ENCODE peak calls at places on chromosomes 4 and X, in five cellular contexts. One of them, this sample, is unnamed.

GRCh38 chr4:25892796-25893195 is 21.2 kb upstream of the SMIM20 start:
- DNase-seq in sigmoid colon: no peak
- DNase-seq in suprapubic skin: no peak
- DNase-seq in MG63: no peak
- DNase-seq in CD4-positive, CD25-positive, alpha-beta regulatory T cell: no peak
- DNase-seq in this sample: no peak

GRCh38 chr4:139017861-139018260 is 2.3 kb downstream of the NOCT start:
- DNase-seq in sigmoid colon: no peak
- DNase-seq in suprapubic skin: no peak
- DNase-seq in MG63: no peak
- DNase-seq in CD4-positive, CD25-positive, alpha-beta regulatory T cell: no peak
- DNase-seq in this sample: no peak

GRCh38 chr4:7448036-7448435 is 13.3 kb upstream of the PSAPL1 start:
- DNase-seq in sigmoid colon: no peak
- DNase-seq in suprapubic skin: no peak
- DNase-seq in MG63: no peak
- DNase-seq in CD4-positive, CD25-positive, alpha-beta regulatory T cell: no peak
- DNase-seq in this sample: no peak

GRCh38 chr4:149371021-149371420 is 444.6 kb downstream of the IQCM start:
- DNase-seq in sigmoid colon: no peak
- DNase-seq in suprapubic skin: no peak
- DNase-seq in MG63: peak; percentile 2
- DNase-seq in CD4-positive, CD25-positive, alpha-beta regulatory T cell: peak; percentile 4
- DNase-seq in this sample: peak; percentile 23

GRCh38 chrX:134013092-134013497 is 27.7 kb upstream of the GPC3 start:
- DNase-seq in sigmoid colon: no peak
- DNase-seq in suprapubic skin: no peak
- DNase-seq in MG63: peak; percentile 15
- DNase-seq in CD4-positive, CD25-positive, alpha-beta regulatory T cell: no peak
- DNase-seq in this sample: no peak

GRCh38 chr4:78784255-78784654 is 8.1 kb downstream of the BMP2K start:
- DNase-seq in sigmoid colon: no peak
- DNase-seq in suprapubic skin: no peak
- DNase-seq in MG63: no peak
- DNase-seq in CD4-positive, CD25-positive, alpha-beta regulatory T cell: no peak
- DNase-seq in this sample: peak; percentile 65

GRCh38 chrX:119503484-119503861 is 35.2 kb downstream of the SLC25A5 start:
- DNase-seq in sigmoid colon: peak; percentile 56
- DNase-seq in suprapubic skin: no peak
- DNase-seq in MG63: peak; percentile 88
- DNase-seq in CD4-positive, CD25-positive, alpha-beta regulatory T cell: no peak
- DNase-seq in this sample: no peak

GRCh38 chr4:113478032-113478431 is 283.5 kb downstream of the CAMK2D start:
- DNase-seq in sigmoid colon: no peak
- DNase-seq in suprapubic skin: no peak
- DNase-seq in MG63: no peak
- DNase-seq in CD4-positive, CD25-positive, alpha-beta regulatory T cell: no peak
- DNase-seq in this sample: no peak

GRCh38 chr4:81032805-81033684 is 2.5 kb downstream of the BMP3 start:
- DNase-seq in sigmoid colon: no peak
- DNase-seq in suprapubic skin: no peak
- DNase-seq in MG63: no peak
- DNase-seq in CD4-positive, CD25-positive, alpha-beta regulatory T cell: no peak
- DNase-seq in this sample: no peak

GRCh38 chr4:84968936-84969335 is 2.4 kb upstream of the WDFY3 start:
- DNase-seq in sigmoid colon: no peak
- DNase-seq in suprapubic skin: no peak
- DNase-seq in MG63: no peak
- DNase-seq in CD4-positive, CD25-positive, alpha-beta regulatory T cell: no peak
- DNase-seq in this sample: no peak

GRCh38 chr4:176354884-176355283 is 35.1 kb downstream of the SPCS3 start:
- DNase-seq in sigmoid colon: no peak
- DNase-seq in suprapubic skin: no peak
- DNase-seq in MG63: no peak
- DNase-seq in CD4-positive, CD25-positive, alpha-beta regulatory T cell: no peak
- DNase-seq in this sample: no peak
- H3K9me3 ChIP-seq in sigmoid colon: no peaks in the 10 kb centered on the region
- H3K9me3 ChIP-seq in suprapubic skin: no peaks in the 10 kb centered on the region
- H3K9me3 ChIP-seq in MG63: no peaks in the 10 kb centered on the region
- H3K9me3 ChIP-seq in CD4-positive, CD25-positive, alpha-beta regulatory T cell: no peaks in the 10 kb centered on the region
- H3K9me3 ChIP-seq in this sample: peaks cover 8% of the 10 kb centered on the region

DNA sequence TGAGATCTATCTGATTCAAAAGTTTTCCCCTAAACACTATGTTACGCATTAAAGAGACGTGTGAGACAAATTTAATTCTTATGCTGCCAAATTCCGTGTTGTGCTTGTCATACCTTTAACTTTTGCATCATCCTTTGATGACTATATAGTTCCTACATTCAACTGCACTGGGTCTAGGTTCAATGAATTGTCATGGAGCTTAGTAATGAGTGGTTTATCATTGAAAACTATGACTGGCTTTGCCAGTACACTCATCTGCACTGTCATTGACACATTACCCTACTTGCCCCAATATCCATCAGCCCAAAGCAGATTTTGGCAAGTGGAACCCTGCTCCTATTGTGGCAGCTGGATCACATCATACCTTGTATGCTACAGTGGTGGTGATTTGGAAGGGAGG is 882.9 kb upstream of the SLIT2 start:
- DNase-seq in sigmoid colon: no peak
- DNase-seq in suprapubic skin: no peak
- DNase-seq in MG63: no peak
- DNase-seq in CD4-positive, CD25-positive, alpha-beta regulatory T cell: no peak
- DNase-seq in this sample: no peak
- H3K9me3 ChIP-seq in sigmoid colon: no peaks in the 10 kb centered on the region
- H3K9me3 ChIP-seq in suprapubic skin: no peaks in the 10 kb centered on the region
- H3K9me3 ChIP-seq in MG63: no peaks in the 10 kb centered on the region
- H3K9me3 ChIP-seq in CD4-positive, CD25-positive, alpha-beta regulatory T cell: no peaks in the 10 kb centered on the region
- H3K9me3 ChIP-seq in this sample: no peaks in the 10 kb centered on the region

GRCh38 chr4:200936-201335 is 76.6 kb downstream of the ZNF718 start:
- DNase-seq in sigmoid colon: no peak
- DNase-seq in suprapubic skin: no peak
- DNase-seq in MG63: no peak
- DNase-seq in CD4-positive, CD25-positive, alpha-beta regulatory T cell: no peak
- DNase-seq in this sample: no peak
- H3K9me3 ChIP-seq in sigmoid colon: peaks cover 35% of the 10 kb centered on the region
- H3K9me3 ChIP-seq in suprapubic skin: peaks cover 37% of the 10 kb centered on the region
- H3K9me3 ChIP-seq in MG63: no peaks in the 10 kb centered on the region
- H3K9me3 ChIP-seq in CD4-positive, CD25-positive, alpha-beta regulatory T cell: peaks cover 92% of the 10 kb centered on the region
- H3K9me3 ChIP-seq in this sample: peaks cover 38% of the 10 kb centered on the region

GRCh38 chr4:384311-385010 is 46.8 kb downstream of the ZNF141 start:
- DNase-seq in sigmoid colon: no peak
- DNase-seq in suprapubic skin: no peak
- DNase-seq in MG63: no peak
- DNase-seq in CD4-positive, CD25-positive, alpha-beta regulatory T cell: peak; percentile 35
- DNase-seq in this sample: no peak
- H3K9me3 ChIP-seq in sigmoid colon: peaks cover 47% of the 10 kb centered on the region
- H3K9me3 ChIP-seq in suprapubic skin: peaks cover 66% of the 10 kb centered on the region
- H3K9me3 ChIP-seq in MG63: no peaks in the 10 kb centered on the region
- H3K9me3 ChIP-seq in CD4-positive, CD25-positive, alpha-beta regulatory T cell: peaks cover 100% of the 10 kb centered on the region
- H3K9me3 ChIP-seq in this sample: peaks cover 71% of the 10 kb centered on the region

GRCh38 chr4:35087216-35087615 is 1157.1 kb downstream of the ARAP2 start:
- DNase-seq in sigmoid colon: no peak
- DNase-seq in suprapubic skin: no peak
- DNase-seq in MG63: no peak
- DNase-seq in CD4-positive, CD25-positive, alpha-beta regulatory T cell: no peak
- DNase-seq in this sample: no peak
- H3K9me3 ChIP-seq in sigmoid colon: no peaks in the 10 kb centered on the region
- H3K9me3 ChIP-seq in suprapubic skin: no peaks in the 10 kb centered on the region
- H3K9me3 ChIP-seq in MG63: no peaks in the 10 kb centered on the region
- H3K9me3 ChIP-seq in CD4-positive, CD25-positive, alpha-beta regulatory T cell: no peaks in the 10 kb centered on the region
- H3K9me3 ChIP-seq in this sample: no peaks in the 10 kb centered on the region

GRCh38 chr4:14264437-14264836 is 636.9 kb upstream of the BOD1L1 start:
- DNase-seq in sigmoid colon: no peak
- DNase-seq in suprapubic skin: no peak
- DNase-seq in MG63: no peak
- DNase-seq in CD4-positive, CD25-positive, alpha-beta regulatory T cell: no peak
- DNase-seq in this sample: no peak
- H3K9me3 ChIP-seq in sigmoid colon: no peaks in the 10 kb centered on the region
- H3K9me3 ChIP-seq in suprapubic skin: no peaks in the 10 kb centered on the region
- H3K9me3 ChIP-seq in MG63: no peaks in the 10 kb centered on the region
- H3K9me3 ChIP-seq in CD4-positive, CD25-positive, alpha-beta regulatory T cell: no peaks in the 10 kb centered on the region
- H3K9me3 ChIP-seq in this sample: no peaks in the 10 kb centered on the region

GRCh38 chrX:151604931-151605330 is 41.5 kb downstream of the PASD1 start:
- DNase-seq in sigmoid colon: no peak
- DNase-seq in suprapubic skin: no peak
- DNase-seq in MG63: no peak
- DNase-seq in CD4-positive, CD25-positive, alpha-beta regulatory T cell: no peak
- DNase-seq in this sample: no peak
- H3K9me3 ChIP-seq in sigmoid colon: no peaks in the 10 kb centered on the region
- H3K9me3 ChIP-seq in suprapubic skin: no peaks in the 10 kb centered on the region
- H3K9me3 ChIP-seq in MG63: no peaks in the 10 kb centered on the region
- H3K9me3 ChIP-seq in CD4-positive, CD25-positive, alpha-beta regulatory T cell: no peaks in the 10 kb centered on the region
- H3K9me3 ChIP-seq in this sample: peaks cover 3% of the 10 kb centered on the region

This sample was measured in AG04450.